ENCODE peak calls at places on chromosomes 5 and 9, in seven cellular contexts. A is HL-60, I is stomach, J is bronchial epithelial cell, E is left ventricle myocardium inferior, L is fibroblast of mammary gland, H is sigmoid colon. C is an unnamed sample.

GRCh38 chr9:109817846-109818472 is 38.0 kb downstream of the PALM2AKAP2 start:
- DNase-seq in A (peak), I (peak), J (peak), E (no peak), L (peak), H (peak), C (peak)

GRCh38 chr9:124381073-124381945 is 33.9 kb downstream of the PSMB7 start:
- DNase-seq in A (peak), I (no peak), J (peak), E (no peak), L (peak), H (no peak), C (peak)

GRCh38 chr5:114332493-114332892 is 29.4 kb upstream of the KCNN2 start:
- DNase-seq in A (no peak), I (no peak), J (no peak), E (no peak), L (no peak), H (no peak), C (no peak)

GRCh38 chr5:163379298-163380155 is 57.9 kb upstream of the CCNG1 start:
- DNase-seq in A (no peak), I (no peak), J (peak), E (no peak), L (peak), H (no peak), C (peak)

GRCh38 chr5:52491829-52492217 is 295.9 kb upstream of the ITGA1 start:
- DNase-seq in A (no peak), I (no peak), J (no peak), E (no peak), L (no peak), H (no peak), C (no peak)

GRCh38 chr9:131719262-131719908 is 20.5 kb downstream of the RAPGEF1 start:
- DNase-seq in A (no peak), I (no peak), J (no peak), E (no peak), L (no peak), H (no peak), C (no peak)

GRCh38 chr5:174599992-174600391 is 124.4 kb upstream of the MSX2 start:
- DNase-seq in A (no peak), I (peak), J (no peak), E (no peak), L (no peak), H (no peak), C (no peak)

GRCh38 chr5:122354293-122354692 is 42.3 kb downstream of the SNCAIP start:
- DNase-seq in A (no peak), I (no peak), J (no peak), E (no peak), L (no peak), H (no peak), C (no peak)

GRCh38 chr5:107487056-107487461 is 183.7 kb downstream of the EFNA5 start:
- DNase-seq in A (peak), I (no peak), J (peak), E (no peak), L (peak), H (no peak), C (peak)

GRCh38 chr5:95261369-95262175 is 23.3 kb downstream of the MCTP1 start:
- DNase-seq in A (peak), I (no peak), J (peak), E (no peak), L (peak), H (no peak), C (peak)

GRCh38 chr5:36523931-36524330 is 82.5 kb upstream of the SLC1A3 start:
- DNase-seq in A (no peak), I (no peak), J (no peak), E (no peak), L (no peak), H (no peak), C (no peak)

GRCh38 chr5:144941004-144941403 is 770.3 kb downstream of the KCTD16 start:
- DNase-seq in A (no peak), I (no peak), J (no peak), E (no peak), L (no peak), H (no peak), C (no peak)

GRCh38 chr9:113564804-113565237 is 101.3 kb downstream of the RGS3 start:
- DNase-seq in A (peak), I (peak), J (peak), E (peak), L (peak), H (peak), C (peak)

GRCh38 chr9:77659926-77660325 is 11.8 kb upstream of the GNA14 start:
- DNase-seq in A (no peak), I (no peak), J (no peak), E (no peak), L (no peak), H (no peak), C (no peak)

GRCh38 chr9:136674786-136675349 is 12.2 kb downstream of the EGFL7 start:
- DNase-seq in A (no peak), I (peak), J (no peak), E (no peak), L (no peak), H (no peak), C (peak)

GRCh38 chr5:137433539-137433938 is 65.6 kb downstream of the SPOCK1 start:
- DNase-seq in A (no peak), I (no peak), J (no peak), E (no peak), L (no peak), H (no peak), C (no peak)

GRCh38 chr5:148514344-148514743 is 130.6 kb downstream of the FBXO38 start:
- DNase-seq in A (no peak), I (no peak), J (no peak), E (no peak), L (no peak), H (no peak), C (no peak)

GRCh38 chr5:80607832-80608231 is 37.8 kb upstream of the ANKRD34B start:
- DNase-seq in A (no peak), I (no peak), J (no peak), E (no peak), L (no peak), H (no peak), C (no peak)

GRCh38 chr5:176360894-176361436 is 599 bp downstream of the KIAA1191 start:
- DNase-seq in A (peak), I (no peak), J (peak), E (no peak), L (peak), H (no peak), C (peak)

GRCh38 chr9:109244179-109245132 is 76.4 kb downstream of the EPB41L4B start:
- DNase-seq in A (peak), I (peak), J (peak), E (peak), L (peak), H (peak), C (peak)

GRCh38 chr5:127951791-127952190 is 131.8 kb upstream of the SLC12A2 start:
- DNase-seq in A (no peak), I (no peak), J (no peak), E (no peak), L (no peak), H (no peak), C (no peak)

GRCh38 chr9:123725389-123725788 is 204.5 kb downstream of the DENND1A start:
- DNase-seq in A (no peak), I (no peak), J (no peak), E (peak), L (peak), H (peak), C (no peak)

GRCh38 chr5:166200532-166200931 is 2090.9 kb upstream of the WWC1 start:
- DNase-seq in A (no peak), I (no peak), J (no peak), E (no peak), L (no peak), H (no peak), C (no peak)

GRCh38 chr9:37353791-37354190 is 68.7 kb upstream of the GRHPR start:
- DNase-seq in A (no peak), I (no peak), J (no peak), E (no peak), L (peak), H (no peak), C (no peak)

GRCh38 chr5:167753725-167754490 is 537.5 kb upstream of the WWC1 start:
- DNase-seq in A (no peak), I (no peak), J (peak), E (no peak), L (no peak), H (no peak), C (no peak)

GRCh38 chr5:79181419-79182022 is 54.4 kb upstream of the JMY start:
- DNase-seq in A (no peak), I (no peak), J (peak), E (no peak), L (no peak), H (no peak), C (peak)

GRCh38 chr5:67610191-67610912 is 413.8 kb upstream of the CD180 start:
- DNase-seq in A (no peak), I (no peak), J (no peak), E (no peak), L (peak), H (no peak), C (no peak)

GRCh38 chr9:136399176-136400037 is 563 bp downstream of the SNAPC4 start:
- DNase-seq in A (no peak), I (no peak), J (peak), E (no peak), L (peak), H (no peak), C (peak)

GRCh38 chr5:173326501-173326960 is 1.7 kb downstream of the STC2 start:
- DNase-seq in A (no peak), I (no peak), J (peak), E (no peak), L (peak), H (no peak), C (peak)

GRCh38 chr9:128933731-128934130 is 12.9 kb downstream of the PHYHD1 start:
- DNase-seq in A (no peak), I (no peak), J (no peak), E (peak), L (no peak), H (peak), C (no peak)

GRCh38 chr9:34603610-34604231 is 8.2 kb downstream of the RPP25L start:
- DNase-seq in A (peak), I (peak), J (peak), E (peak), L (peak), H (peak), C (peak)

GRCh38 chr9:94553029-94553938 is 1.6 kb upstream of the PCAT7 start:
- DNase-seq in A (peak), I (peak), J (no peak), E (no peak), L (no peak), H (no peak), C (no peak)

GRCh38 chr9:38687389-38687842 is 32.5 kb downstream of the FAM240B start:
- DNase-seq in A (no peak), I (peak), J (peak), E (peak), L (no peak), H (peak), C (peak)

GRCh38 chr5:89869346-89869745 is 540.2 kb downstream of the CETN3 start:
- DNase-seq in A (no peak), I (no peak), J (peak), E (no peak), L (no peak), H (no peak), C (no peak)

DNA sequence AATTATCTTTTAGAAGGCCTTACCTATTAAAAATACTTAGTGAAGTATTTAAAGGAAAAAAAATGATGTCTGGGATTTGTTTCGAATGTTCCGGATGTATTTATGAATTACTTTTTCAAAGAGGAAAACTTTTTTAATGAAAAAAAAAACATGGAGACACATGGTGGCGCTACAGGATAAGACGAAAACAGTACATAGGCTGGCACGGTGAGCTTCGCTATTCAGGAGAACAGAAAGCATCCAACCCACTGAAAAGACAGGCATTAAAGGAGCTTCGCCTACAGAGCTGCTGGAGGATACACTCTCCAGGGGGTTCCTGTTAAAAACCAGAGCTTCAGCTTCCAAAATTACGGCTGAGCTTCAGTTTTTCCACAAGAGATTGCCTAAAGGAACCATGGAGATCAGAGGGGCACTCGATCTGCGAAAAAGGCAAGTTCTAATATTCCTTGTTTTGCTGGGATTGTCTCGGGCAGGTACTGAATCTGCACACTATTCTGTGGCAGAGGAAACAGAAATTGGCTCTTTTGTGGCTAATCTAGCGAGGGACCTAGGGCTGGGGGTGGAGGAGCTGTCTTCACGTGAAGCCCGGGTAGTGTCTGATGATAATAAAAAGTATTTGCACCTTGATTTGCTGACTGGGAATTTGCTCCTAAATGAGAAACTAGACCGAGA is at the start of gene PCDHB14:
- DNase-seq in A (no peak), I (no peak), J (peak), E (no peak), L (peak), H (no peak), C (peak)
- H3K4me3 ChIP-seq in A (no peak), I (peak), J (peak), E (peak), L (no peak), H (peak), C (peak)

DNA sequence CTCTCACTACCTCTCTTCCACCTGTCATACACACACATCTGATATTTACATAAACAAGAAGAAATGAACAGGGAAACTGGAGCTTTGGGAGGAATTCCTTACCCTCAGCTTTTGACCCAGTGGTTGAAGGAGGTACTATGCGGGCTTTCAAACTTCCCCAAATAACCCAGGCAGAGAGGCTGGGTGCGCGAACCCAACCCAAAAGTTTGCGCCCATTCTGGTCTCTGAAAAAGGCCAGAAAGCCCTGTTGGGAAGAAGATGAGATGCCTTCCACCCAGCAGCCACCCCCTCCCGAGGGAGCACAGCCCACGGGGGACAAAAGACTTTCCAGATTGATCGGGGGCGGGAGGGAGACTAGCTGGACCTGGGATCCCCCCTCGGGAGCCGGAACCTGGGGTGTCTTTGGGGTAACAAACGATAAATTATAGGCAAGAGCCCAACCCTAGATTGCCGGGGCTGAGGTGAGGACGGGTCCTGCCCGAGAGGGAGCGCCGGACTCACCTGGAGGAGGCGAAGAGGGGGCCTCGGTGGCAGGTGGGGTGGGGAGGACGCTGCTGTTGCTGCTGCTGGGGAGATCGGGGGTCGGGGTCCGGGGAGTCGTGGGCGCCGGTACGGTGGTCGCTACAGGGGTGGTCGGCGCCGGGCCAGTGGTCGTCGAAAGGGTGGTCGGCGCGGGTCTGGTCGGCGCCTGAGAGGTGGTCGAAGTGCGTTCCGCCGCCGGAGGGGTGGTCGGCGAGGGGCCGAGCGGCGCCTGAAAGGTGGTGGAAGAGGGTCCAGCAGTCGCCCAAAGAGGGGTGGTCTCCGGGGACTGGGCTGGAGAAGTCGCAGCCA is 798 bp downstream of the MEGF9 start:
- DNase-seq in A (peak), I (no peak), J (no peak), E (peak), L (no peak), H (peak), C (no peak)
- TF ChIP-seq CTCF in A (no peak), I (no peak), J (no peak), E (peak), L (no peak), H (no peak), C (peak)

GRCh38 chr9:134643306-134643705 is 1.7 kb downstream of the COL5A1 start:
- DNase-seq in A (no peak), I (no peak), J (no peak), E (no peak), L (peak), H (no peak), C (peak)
- H3K4me3 ChIP-seq in A (no peak), I (peak), J (peak), E (peak), L (peak), H (peak), C (peak)

GRCh38 chr9:90641868-90642558 is 611 bp downstream of the DIRAS2 start:
- DNase-seq in A (no peak), I (no peak), J (no peak), E (no peak), L (no peak), H (no peak), C (no peak)

GRCh38 chr9:90642570-90643539 is at the start of gene DIRAS2:
- DNase-seq in A (no peak), I (peak), J (peak), E (peak), L (peak), H (no peak), C (peak)

GRCh38 chr9:90651246-90651645 is 8.6 kb upstream of the DIRAS2 start:
- DNase-seq in A (no peak), I (no peak), J (no peak), E (no peak), L (no peak), H (no peak), C (no peak)

GRCh38 chr9:90645721-90646120 is 3.1 kb upstream of the DIRAS2 start:
- DNase-seq in A (no peak), I (no peak), J (no peak), E (no peak), L (no peak), H (no peak), C (no peak)

DNA sequence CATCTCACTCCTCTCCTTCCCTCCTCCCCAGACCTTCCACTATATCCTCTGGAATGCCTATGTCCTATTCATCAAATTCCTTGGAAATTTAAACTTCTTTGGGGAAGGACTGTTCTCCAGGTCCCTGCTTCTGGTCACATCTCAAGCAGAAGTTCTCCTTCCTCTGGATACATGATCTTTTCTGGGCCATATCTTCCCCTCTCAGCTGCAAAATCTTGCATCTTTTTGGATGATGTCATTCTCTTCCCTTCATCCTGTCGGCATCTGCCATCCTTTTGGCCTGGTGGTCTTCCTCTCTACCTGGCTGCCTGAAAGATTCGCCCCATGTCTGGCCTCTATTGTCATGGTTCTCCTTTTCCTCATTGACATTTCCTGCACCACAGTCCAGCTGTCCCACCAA is 5.2 kb upstream of the DIRAS2 start:
- DNase-seq in A (no peak), I (no peak), J (no peak), E (no peak), L (no peak), H (no peak), C (no peak)
- TF ChIP-seq CTCF in A (no peak), I (no peak), J (no peak), E (no peak), L (no peak), H (no peak), C (no peak)